ENCODE peak calls at places on chromosomes 7 and 10, in eight cellular contexts. P is naive thymus-derived CD4-positive, alpha-beta T cell; H is lower leg skin; J is left lung; Q is upper lobe of right lung; D is HCT116; T is neuronal stem cell; W is CD8-positive, alpha-beta memory T cell. Y is an unnamed sample.
A peak's percentile ranks its signal among the peaks of the same experiment; 100 is the strongest.

GRCh38 chr10:17747883-17748550 is 4.0 kb upstream of the TMEM236 start:
- DNase-seq in P (no peak), T (no peak), H (no peak), D (no peak), J (no peak), Q (no peak), W (no peak), Y (no peak)

GRCh38 chr10:122333037-122333436 is 41.5 kb upstream of the PLEKHA1 start:
- DNase-seq in T (no peak), D (no peak), H (no peak), J (no peak), Q (no peak), P (no peak), W (no peak), Y (no peak)

GRCh38 chr7:5237286-5237685 is 45.5 kb upstream of the SLC29A4 start:
- DNase-seq in H (peak; percentile 89), T (no peak), J (peak; percentile 79), W (no peak), P (no peak), D (no peak), Q (peak; percentile 76), Y (peak; percentile 21)

GRCh38 chr10:79116801-79117723 is 48.3 kb downstream of the ZMIZ1 start:
- DNase-seq in W (no peak), H (no peak), P (no peak), D (no peak), J (peak; percentile 84), T (no peak), Q (peak; percentile 76), Y (no peak)

GRCh38 chr10:78357673-78358206 is 324.1 kb downstream of the RPS24 start:
- DNase-seq in H (no peak), T (no peak), D (no peak), W (no peak), P (no peak), J (no peak), Q (no peak), Y (no peak)

GRCh38 chr7:33558961-33559710 is 346.2 kb upstream of the BMPER start:
- DNase-seq in T (no peak), H (no peak), W (no peak), P (no peak), J (no peak), Q (no peak), D (no peak), Y (no peak)

GRCh38 chr7:95470452-95470851 is 15.3 kb upstream of the ASB4 start:
- DNase-seq in P (no peak), D (no peak), W (no peak), H (no peak), Q (no peak), J (no peak), T (no peak), Y (no peak)

GRCh38 chr10:110137142-110137545 is 70.3 kb upstream of the MXI1 start:
- DNase-seq in Q (no peak), H (no peak), T (peak; percentile 48), D (peak; percentile 55), J (no peak), P (peak; percentile 62), W (no peak), Y (peak; percentile 52)

GRCh38 chr10:94092848-94093247 is 99.1 kb downstream of the PLCE1 start:
- DNase-seq in Q (no peak), D (no peak), W (no peak), J (no peak), H (no peak), T (no peak), P (no peak), Y (no peak)

GRCh38 chr10:17023386-17024298 is 106.0 kb downstream of the CUBN start:
- DNase-seq in J (peak; percentile 77), D (peak; percentile 82), Q (no peak), W (peak; percentile 60), P (peak; percentile 81), H (no peak), T (no peak), Y (no peak)

GRCh38 chr10:43041422-43042342 is 35.2 kb upstream of the RET start:
- DNase-seq in T (no peak), Q (peak; percentile 57), D (no peak), W (no peak), P (no peak), H (peak; percentile 54), J (no peak), Y (no peak)

GRCh38 chr10:11424456-11425287 is 186.8 kb downstream of the USP6NL start:
- DNase-seq in T (peak; percentile 39), H (peak; percentile 84), Q (peak; percentile 76), J (no peak), P (no peak), W (no peak), D (peak; percentile 41), Y (peak; percentile 11)

GRCh38 chr7:98133621-98134266 is 27.1 kb downstream of the LMTK2 start:
- DNase-seq in W (no peak), J (no peak), D (peak; percentile 55), T (no peak), H (no peak), P (no peak), Q (no peak), Y (no peak)

GRCh38 chr7:44240983-44241510 is 40.3 kb downstream of the YKT6 start:
- DNase-seq in J (peak; percentile 71), Q (peak; percentile 82), T (peak; percentile 68), D (peak; percentile 66), H (peak; percentile 91), W (peak; percentile 21), P (peak; percentile 66), Y (peak; percentile 62)

GRCh38 chr7:84331665-84332064 is 137.1 kb upstream of the SEMA3A start:
- DNase-seq in H (no peak), Q (no peak), P (no peak), D (no peak), W (no peak), T (no peak), J (no peak), Y (no peak)

GRCh38 chr7:12647364-12648219 is 39.8 kb upstream of the ARL4A start:
- DNase-seq in T (no peak), J (no peak), Q (no peak), H (no peak), P (no peak), D (peak; percentile 80), W (no peak), Y (peak; percentile 33)

GRCh38 chr10:34762603-34763299 is 52.3 kb downstream of the PARD3 start:
- DNase-seq in H (no peak), P (no peak), D (no peak), Q (no peak), J (no peak), W (no peak), T (no peak), Y (no peak)

GRCh38 chr7:75858430-75858829 is 20.4 kb upstream of the RHBDD2 start:
- DNase-seq in H (no peak), T (no peak), P (no peak), D (no peak), Q (no peak), W (no peak), J (no peak), Y (no peak)

DNA sequence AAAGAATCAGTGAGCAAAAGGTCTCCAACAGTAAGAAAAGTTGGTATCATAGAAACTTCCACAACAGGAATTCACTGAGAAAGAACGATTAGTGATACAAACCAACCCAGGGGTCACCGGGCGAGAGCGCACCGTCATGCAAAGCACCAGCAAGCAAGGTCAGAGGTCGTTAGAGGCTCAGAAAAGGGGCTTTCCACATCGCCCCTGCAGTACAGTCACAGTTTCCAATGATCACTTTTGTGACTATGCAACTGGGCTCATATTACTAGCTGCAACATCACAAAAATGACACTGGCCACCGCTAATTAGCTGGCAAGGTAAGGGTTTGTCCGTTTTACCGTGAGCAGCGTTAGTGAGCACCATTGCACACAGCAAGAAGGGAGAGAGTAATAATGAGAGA is 237.3 kb downstream of the DNAJB6 start:
- DNase-seq in W (no peak), Q (no peak), P (no peak), H (no peak), J (no peak), T (no peak), D (no peak), Y (no peak)
- H3K4me3 ChIP-seq in W (no peak overlapping the region), Q (no peak overlapping the region), P (no peak overlapping the region), H (no peak overlapping the region), J (no peak overlapping the region), T (no peak overlapping the region), D (no peak overlapping the region), Y (no peak overlapping the region)

DNA sequence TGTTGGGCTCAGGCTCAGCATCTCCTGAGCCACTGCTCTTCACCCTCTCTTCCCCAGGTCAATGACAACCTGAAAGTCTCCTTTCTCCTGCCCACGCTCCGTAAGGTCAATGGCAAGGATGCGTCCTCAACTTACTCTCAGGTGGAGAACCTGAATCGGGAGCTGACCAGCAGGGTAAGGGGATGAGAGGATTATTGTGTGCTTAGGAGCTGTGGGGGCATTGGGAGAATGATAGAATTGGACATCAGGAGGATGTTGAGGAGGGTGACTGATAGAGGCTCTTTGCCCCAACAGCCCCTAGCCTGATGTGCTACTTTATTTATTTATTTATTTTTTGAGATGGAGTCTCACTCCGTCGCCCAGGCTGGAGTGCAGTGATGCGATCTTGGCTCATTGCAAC is 1.3 kb downstream of the LRWD1 start:
- DNase-seq in Q (no peak), D (no peak), T (no peak), P (no peak), J (no peak), H (no peak), W (no peak), Y (no peak)
- H3K4me3 ChIP-seq in Q (peak overlapping the region; percentile 100), D (peak overlapping the region; percentile 93), T (peak overlapping the region; percentile 97), P (no peak overlapping the region), J (peak overlapping the region; percentile 76), H (no peak overlapping the region), W (peak overlapping the region; percentile 94), Y (no peak overlapping the region)

DNA sequence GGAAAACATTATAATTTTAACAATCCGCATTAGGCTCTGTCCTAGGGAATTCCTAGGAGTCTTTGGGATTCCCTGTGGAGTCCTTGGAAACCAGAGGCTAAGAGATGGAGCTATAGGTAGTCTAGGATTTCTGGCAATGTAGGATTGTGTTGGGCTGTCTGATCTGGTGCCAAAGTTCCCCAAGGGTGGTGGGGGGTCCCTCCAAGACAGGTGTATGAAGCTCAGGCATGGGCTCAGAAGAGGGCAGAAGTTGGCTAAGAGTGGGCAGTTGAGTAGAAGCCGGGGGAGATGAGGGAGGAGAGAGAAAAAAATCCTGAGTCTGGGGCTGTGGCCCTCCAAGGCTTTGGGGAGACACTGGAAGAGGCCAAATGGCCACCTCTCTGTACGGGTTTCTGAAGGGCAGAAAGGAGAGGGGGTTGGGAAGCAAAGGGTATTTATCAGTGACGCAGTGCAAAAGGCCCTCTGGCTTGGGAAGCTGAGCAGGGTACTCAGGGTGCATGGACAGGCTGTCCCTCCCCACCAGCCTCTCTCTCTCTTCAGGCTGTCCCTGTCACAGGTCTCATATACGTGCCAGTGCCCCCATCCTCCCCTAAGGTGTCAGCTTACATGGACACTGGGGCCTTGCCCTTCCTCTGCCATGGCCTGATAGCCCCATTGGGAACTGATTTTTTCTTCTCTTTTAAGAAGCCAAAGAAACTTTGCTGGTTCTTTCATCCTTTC is 923 bp downstream of the HOXA6 start:
- DNase-seq in D (no peak), W (no peak), Q (no peak), P (no peak), J (no peak), T (no peak), H (peak; percentile 78), Y (no peak)
- H3K4me3 ChIP-seq in D (no peak overlapping the region), W (no peak overlapping the region), Q (peak overlapping the region; percentile 70), P (no peak overlapping the region), J (peak overlapping the region; percentile 41), T (no peak overlapping the region), H (no peak overlapping the region), Y (no peak overlapping the region)

DNA sequence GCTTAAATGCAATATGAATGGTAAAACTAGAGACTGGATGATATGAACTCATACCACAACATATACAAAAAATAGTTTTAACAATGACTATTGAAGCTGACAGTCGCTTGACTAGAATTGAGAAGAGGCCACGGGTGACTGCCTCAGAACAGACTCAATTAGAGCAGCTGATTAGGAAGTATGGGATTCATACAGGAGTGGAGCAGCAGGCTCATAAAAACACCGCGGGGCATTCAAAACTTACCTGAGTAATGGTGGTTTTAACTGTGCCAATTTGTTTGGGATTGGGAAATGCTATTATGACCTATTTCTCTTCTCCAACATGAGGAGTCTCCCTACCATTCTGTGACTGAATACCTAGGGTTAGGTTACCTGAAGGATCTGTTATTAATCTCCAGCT is 2.1 kb downstream of the CADPS2 start:
- DNase-seq in D (no peak), J (no peak), Q (no peak), P (no peak), W (no peak), T (peak; percentile 23), H (no peak), Y (peak; percentile 22)
- H3K4me3 ChIP-seq in D (no peak overlapping the region), J (peak overlapping the region; percentile 64), Q (peak overlapping the region; percentile 73), P (no peak overlapping the region), W (no peak overlapping the region), T (no peak overlapping the region), H (no peak overlapping the region), Y (no peak overlapping the region)